ENCODE peak calls at places on chromosomes 7 and 10, in seven cellular contexts. W is epithelial cell of proximal tubule; K is CD8-positive, alpha-beta T cell; A is AG04450; V is stomach; G is kidney; Q is brain microvascular endothelial cell. L is an unnamed sample.

GRCh38 chr10:131231965-131232541 is 79.5 kb downstream of the TCERG1L start:
- DNase-seq in W (no peak), V (no peak), Q (no peak), G (no peak), K (no peak), A (no peak), L (no peak)

GRCh38 chr10:91424016-91424415 is 13.9 kb downstream of the HECTD2 start:
- DNase-seq in G (no peak), Q (peak; percentile 13), W (no peak), A (no peak), K (no peak), V (no peak), L (peak; percentile 33)

GRCh38 chr10:22185586-22185985 is 32.2 kb downstream of the EBLN1 start:
- DNase-seq in G (no peak), K (no peak), W (no peak), V (no peak), Q (no peak), A (no peak), L (no peak)

GRCh38 chr10:117621196-117621595 is 78.7 kb downstream of the EMX2 start:
- DNase-seq in Q (no peak), A (no peak), G (no peak), K (no peak), V (no peak), W (no peak), L (no peak)

GRCh38 chr10:59508296-59508695 is 145.9 kb upstream of the FAM13C start:
- DNase-seq in W (peak; percentile 0), A (no peak), K (no peak), Q (no peak), V (no peak), G (no peak), L (no peak)

GRCh38 chr7:32256376-32256775 is 186.2 kb upstream of the PDE1C start:
- DNase-seq in V (no peak), G (no peak), K (no peak), Q (no peak), W (no peak), A (no peak), L (no peak)

GRCh38 chr10:70940834-70941568 is 52.6 kb upstream of the PCBD1 start:
- DNase-seq in K (no peak), Q (peak; percentile 13), W (no peak), G (no peak), A (no peak), V (peak; percentile 72), L (peak; percentile 28)

GRCh38 chr10:8060704-8061121 is 6.2 kb downstream of the GATA3 start:
- DNase-seq in Q (no peak), A (no peak), K (no peak), G (no peak), W (no peak), V (no peak), L (no peak)

GRCh38 chr10:100977436-100977835 is 8.1 kb downstream of the SEMA4G start:
- DNase-seq in K (no peak), A (no peak), V (no peak), G (no peak), W (no peak), Q (no peak), L (no peak)

GRCh38 chr10:60203993-60204618 is 185.6 kb downstream of the ANK3 start:
- DNase-seq in A (no peak), G (no peak), V (no peak), W (peak; percentile 4), K (no peak), Q (peak; percentile 17), L (peak; percentile 73)

GRCh38 chr7:80699030-80699638 is 60.7 kb downstream of the CD36 start:
- DNase-seq in G (no peak), V (no peak), Q (no peak), A (no peak), W (no peak), K (no peak), L (peak; percentile 71)

GRCh38 chr10:7810443-7810842 is 7.9 kb upstream of the TAF3 start:
- DNase-seq in A (no peak), W (no peak), K (no peak), V (no peak), Q (no peak), G (no peak), L (no peak)

GRCh38 chr7:71026680-71027079 is 105.3 kb upstream of the GALNT17 start:
- DNase-seq in K (no peak), G (no peak), A (no peak), Q (no peak), W (no peak), V (no peak), L (no peak)

GRCh38 chr10:62813453-62813852 is 2.7 kb downstream of the EGR2 start:
- DNase-seq in V (no peak), A (no peak), K (no peak), Q (no peak), G (peak; percentile 66), W (no peak), L (no peak)

GRCh38 chr7:129502708-129503685 is 666 bp downstream of the SMKR1 start:
- DNase-seq in Q (no peak), A (no peak), V (peak; percentile 25), K (no peak), W (no peak), G (no peak), L (no peak)

GRCh38 chr10:46006219-46006618 is 24.2 kb downstream of the NCOA4 start:
- DNase-seq in W (peak; percentile 32), A (peak; percentile 49), V (no peak), G (no peak), K (no peak), Q (no peak), L (peak; percentile 67)

GRCh38 chr7:23117841-23118240 is 12.3 kb downstream of the KLHL7 start:
- DNase-seq in Q (no peak), V (no peak), A (no peak), K (no peak), G (no peak), W (no peak), L (no peak)

GRCh38 chr7:30646154-30646553 is 36.1 kb downstream of the CRHR2 start:
- DNase-seq in G (no peak), W (no peak), A (no peak), K (no peak), Q (no peak), V (no peak), L (no peak)

GRCh38 chr10:71975891-71976725 is 11.9 kb downstream of the CHST3 start:
- DNase-seq in W (no peak), Q (peak; percentile 49), A (no peak), V (peak; percentile 60), K (no peak), G (no peak), L (peak; percentile 71)

GRCh38 chr10:1782841-1783240 is 45.5 kb upstream of the ADARB2 start:
- DNase-seq in W (no peak), Q (no peak), K (no peak), G (no peak), V (no peak), A (no peak), L (no peak)

GRCh38 chr7:133789951-133790350 is 337.2 kb upstream of the LRGUK start:
- DNase-seq in K (no peak), G (no peak), W (no peak), V (no peak), A (no peak), Q (no peak), L (no peak)

GRCh38 chr7:133642907-133643306 is 390.0 kb downstream of the EXOC4 start:
- DNase-seq in V (no peak), Q (no peak), K (no peak), A (no peak), W (no peak), G (no peak), L (no peak)

GRCh38 chr10:110733256-110733952 is 89.3 kb downstream of the RBM20 start:
- DNase-seq in G (no peak), Q (peak; percentile 72), V (no peak), K (no peak), W (no peak), A (no peak), L (no peak)

GRCh38 chr10:75108684-75109458 is 2.6 kb upstream of the SAMD8 start:
- DNase-seq in W (no peak), K (no peak), G (no peak), A (no peak), V (no peak), Q (no peak), L (peak; percentile 23)

GRCh38 chr7:154553711-154554265 is 449.1 kb downstream of the PAXIP1 start:
- DNase-seq in Q (no peak), G (no peak), A (no peak), K (no peak), W (no peak), V (no peak), L (no peak)

DNA sequence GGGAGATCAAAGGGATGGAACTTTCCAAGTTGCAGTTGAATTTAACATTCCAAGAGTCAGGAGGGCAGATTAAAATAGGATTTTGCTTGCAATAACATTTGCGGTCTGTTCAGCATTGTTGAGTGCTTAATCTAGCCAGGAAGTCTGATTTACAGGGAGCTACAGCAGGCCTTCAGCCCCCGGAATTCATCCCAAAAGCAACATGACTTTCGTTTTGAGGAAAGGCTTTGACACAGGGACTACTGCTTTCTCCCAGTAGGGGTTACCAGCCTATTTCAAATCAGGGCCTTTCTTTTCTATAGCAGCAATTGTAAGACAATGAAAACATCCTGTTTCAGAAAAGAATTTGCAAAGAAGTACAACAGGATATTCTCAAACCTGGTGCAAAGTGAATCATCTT is 279.7 kb upstream of the PITRM1 start:
- DNase-seq in Q (peak; percentile 95), V (no peak), A (peak; percentile 94), W (no peak), K (no peak), G (no peak), L (peak; percentile 95)
- TF ChIP-seq CTCF in Q (peak; percentile 71), V (no peak), A (peak; percentile 71), W (peak; percentile 29), K (no peak), G (peak; percentile 4), L (peak; percentile 59)

GRCh38 chr7:20749896-20750295 is 36.8 kb downstream of the SP8 start:
- DNase-seq in W (no peak), G (no peak), A (no peak), Q (no peak), V (no peak), K (no peak), L (no peak)
- H3K4me3 ChIP-seq in W (no peak overlapping the region), G (no peak overlapping the region), A (no peak overlapping the region), Q (no peak overlapping the region), V (no peak overlapping the region), K (no peak overlapping the region), L (no peak overlapping the region)

DNA sequence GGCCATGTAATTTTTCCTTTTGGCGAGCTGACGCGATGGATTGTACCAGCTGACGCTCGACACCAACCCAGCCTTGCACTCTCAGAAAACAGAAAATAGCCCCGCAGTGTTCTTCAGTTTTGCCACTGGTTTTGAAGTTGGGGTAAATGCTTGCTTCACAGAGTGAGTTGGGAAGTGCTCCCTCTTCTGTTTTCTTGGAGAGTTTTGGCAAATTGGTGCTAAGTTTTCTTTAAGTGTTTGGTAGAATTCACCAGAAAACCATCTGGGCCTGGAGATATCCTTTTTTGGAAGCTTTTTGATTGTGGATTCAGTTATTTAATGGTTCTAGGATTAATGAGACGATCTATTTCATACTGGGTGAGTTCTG is 252.8 kb downstream of the ELFN1 start:
- DNase-seq in A (no peak), Q (no peak), K (no peak), W (no peak), G (no peak), V (no peak), L (no peak)
- TF ChIP-seq CTCF in A (peak; percentile 20), Q (peak; percentile 21), K (no peak), W (no peak), G (no peak), V (no peak), L (peak; percentile 10)

DNA sequence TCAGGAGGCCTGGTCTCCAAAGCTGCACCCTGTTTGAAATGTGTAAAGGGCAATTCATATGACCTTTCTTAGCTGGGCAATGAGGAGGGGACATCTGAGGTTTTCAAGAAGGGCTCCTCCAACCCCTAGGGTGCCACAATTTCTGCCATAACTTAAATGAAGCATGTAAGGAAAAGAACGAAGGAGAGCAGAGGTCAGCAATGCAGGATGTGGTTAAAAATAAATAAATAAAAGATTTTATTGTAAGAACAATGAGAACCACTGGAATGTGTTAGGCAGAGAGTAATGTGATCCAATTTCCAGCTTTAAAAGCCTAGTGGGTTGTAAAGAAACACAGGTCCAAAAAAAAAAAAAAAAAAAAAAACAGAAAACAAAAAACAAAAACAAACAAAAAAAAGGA is 673.1 kb downstream of the TNS3 start:
- DNase-seq in W (peak; percentile 66), V (no peak), G (no peak), K (no peak), Q (peak; percentile 57), A (peak; percentile 41), L (peak; percentile 89)
- H3K4me3 ChIP-seq in W (no peak overlapping the region), V (no peak overlapping the region), G (no peak overlapping the region), K (no peak overlapping the region), Q (no peak overlapping the region), A (no peak overlapping the region), L (no peak overlapping the region)